ENCODE peak calls at places on chromosomes 7 and 10, in four cellular contexts. E is WTC11, D is SK-N-SH, U is HepG2. W is an unnamed sample.

GRCh38 chr7:151135866-151136514 is 31.5 kb downstream of the GBX1 start:
- DNase-seq in U (no peak), E (peak), D (no peak), W (no peak)

GRCh38 chr10:132058793-132059759 is 6.7 kb upstream of the JAKMIP3 start:
- DNase-seq in E (no peak), U (no peak), D (no peak), W (no peak)

GRCh38 chr7:132072873-132073272 is 503.4 kb downstream of the PLXNA4 start:
- DNase-seq in U (no peak), E (no peak), D (no peak), W (no peak)

GRCh38 chr10:78688945-78689935 is 379.5 kb upstream of the ZMIZ1 start:
- DNase-seq in E (no peak), D (peak), U (no peak), W (no peak)

GRCh38 chr7:159318682-159319351 is 174.2 kb upstream of the VIPR2 start:
- DNase-seq in D (no peak), U (no peak), E (no peak), W (no peak)

GRCh38 chr10:112789248-112789647 is 160.8 kb upstream of the TCF7L2 start:
- DNase-seq in D (no peak), U (no peak), E (no peak), W (no peak)

GRCh38 chr7:91286432-91286831 is 22.2 kb downstream of the FZD1 start:
- DNase-seq in D (no peak), U (no peak), E (peak), W (peak)

GRCh38 chr7:19557726-19558470 is 150.9 kb downstream of the POLR1F start:
- DNase-seq in D (no peak), U (no peak), E (no peak), W (no peak)

GRCh38 chr7:155815332-155816191 is 3.3 kb upstream of the SHH start:
- DNase-seq in U (no peak), D (peak), E (peak), W (peak)

GRCh38 chr7:103129702-103130557 is 19.0 kb downstream of the NAPEPLD start:
- DNase-seq in D (no peak), E (no peak), U (no peak), W (no peak)

GRCh38 chr10:86178401-86179142 is 188.0 kb downstream of the GRID1 start:
- DNase-seq in D (peak), E (peak), U (peak), W (peak)

GRCh38 chr10:12299222-12299973 is 49.9 kb upstream of the CAMK1D start:
- DNase-seq in U (no peak), E (no peak), D (no peak), W (no peak)

GRCh38 chr7:12103948-12104347 is 107.1 kb upstream of the TMEM106B start:
- DNase-seq in D (no peak), E (no peak), U (no peak), W (no peak)

GRCh38 chr10:109956454-109957091 is 33.3 kb upstream of the XPNPEP1 start:
- DNase-seq in U (peak), D (peak), E (peak), W (peak)

GRCh38 chr7:18407385-18407784 is 88.2 kb upstream of the HDAC9 start:
- DNase-seq in D (no peak), U (no peak), E (no peak), W (no peak)

GRCh38 chr10:107264742-107265141 is 100.2 kb upstream of the SORCS1 start:
- DNase-seq in U (no peak), D (peak), E (peak), W (peak)

GRCh38 chr10:58157076-58157766 is 110.5 kb downstream of the IPMK start:
- DNase-seq in E (no peak), D (no peak), U (no peak), W (no peak)

GRCh38 chr7:8831386-8831785 is 398.0 kb downstream of the NXPH1 start:
- DNase-seq in E (no peak), U (no peak), D (no peak), W (no peak)

GRCh38 chr10:42930516-42931205 is 146.2 kb upstream of the RET start:
- DNase-seq in E (no peak), U (no peak), D (no peak), W (no peak)

GRCh38 chr7:96040250-96040772 is 268.0 kb downstream of the DYNC1I1 start:
- DNase-seq in U (no peak), E (no peak), D (peak), W (no peak)

GRCh38 chr10:12606461-12606860 is 257.1 kb downstream of the CAMK1D start:
- DNase-seq in E (no peak), D (no peak), U (no peak), W (no peak)

GRCh38 chr7:557556-557877 is 37.9 kb upstream of the PDGFA start:
- DNase-seq in E (no peak), D (no peak), U (no peak), W (no peak)

GRCh38 chr10:132139526-132139925 is 47.2 kb upstream of the DPYSL4 start:
- DNase-seq in U (no peak), D (no peak), E (peak), W (no peak)

GRCh38 chr10:61900829-61901783 is at the start of gene ARID5B:
- DNase-seq in E (peak), D (peak), U (peak), W (peak)

GRCh38 chr7:2248984-2249694 is 7.1 kb downstream of the NUDT1 start:
- DNase-seq in U (no peak), E (no peak), D (peak), W (peak)

GRCh38 chr7:75639071-75639892 is 99.5 kb downstream of the HIP1 start:
- DNase-seq in U (no peak), D (peak), E (peak), W (peak)

GRCh38 chr10:69262249-69262864 is 15.9 kb upstream of the HK1 start:
- DNase-seq in U (no peak), D (no peak), E (no peak), W (no peak)

GRCh38 chr10:106941297-106942034 is 223.0 kb downstream of the SORCS1 start:
- DNase-seq in U (no peak), D (no peak), E (no peak), W (no peak)

GRCh38 chr7:29255839-29256782 is 61.5 kb downstream of the CHN2 start:
- DNase-seq in D (no peak), U (no peak), E (no peak), W (no peak)

GRCh38 chr10:85447690-85448089 is 918.9 kb downstream of the GRID1 start:
- DNase-seq in U (no peak), D (no peak), E (no peak), W (no peak)

GRCh38 chr7:120827719-120828118 is 30.2 kb downstream of the TSPAN12 start:
- DNase-seq in D (no peak), U (no peak), E (no peak), W (no peak)

GRCh38 chr10:95321554-95322301 is 30.9 kb upstream of the PDLIM1 start:
- DNase-seq in E (no peak), D (no peak), U (no peak), W (no peak)

GRCh38 chr10:47261121-47261520 is 38.9 kb upstream of the GDF10 start:
- DNase-seq in E (no peak), U (no peak), D (no peak), W (no peak)

GRCh38 chr7:132865766-132866531 is 215.9 kb downstream of the CHCHD3 start:
- DNase-seq in U (peak), D (no peak), E (no peak), W (no peak)

GRCh38 chr10:4527281-4527960 is 298.6 kb upstream of the AKR1E2 start:
- DNase-seq in E (no peak), D (no peak), U (no peak), W (no peak)
- TF ChIP-seq FOXJ3 in E (no peak), D (no peak), U (no peak), W (no peak)

GRCh38 chr7:42289473-42289872 is 52.5 kb upstream of the GLI3 start:
- DNase-seq in E (no peak), D (no peak), U (no peak), W (no peak)

DNA sequence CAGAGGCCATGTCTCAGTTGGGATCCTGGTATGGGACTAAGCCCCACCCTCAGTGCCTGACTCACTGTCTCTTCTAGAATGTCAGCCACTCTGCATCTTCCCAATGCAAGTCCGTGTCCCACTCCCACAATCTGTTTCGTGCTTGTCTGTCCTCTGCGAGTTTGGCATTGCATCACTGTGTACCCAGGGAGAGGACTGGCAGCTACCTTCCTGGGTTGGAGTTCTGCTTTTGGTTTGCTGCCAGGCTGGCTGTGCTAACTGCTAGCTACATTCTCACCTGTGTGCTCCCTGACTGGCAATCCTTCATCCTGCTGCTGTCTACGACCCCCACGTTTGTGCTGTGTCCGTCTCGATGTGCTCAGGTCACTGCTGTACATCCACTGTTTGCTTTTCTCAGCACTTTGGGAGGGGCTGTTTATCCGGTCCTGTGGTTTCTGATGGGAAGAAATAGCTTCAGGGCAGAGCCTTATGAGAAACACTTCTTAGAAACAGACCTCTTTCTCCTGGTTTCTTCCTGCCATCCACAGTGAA is 56.0 kb upstream of the GLI3 start:
- DNase-seq in D (no peak), U (no peak), E (no peak), W (no peak)
- TF ChIP-seq USF2 in D (no peak), U (no peak), E (no peak), W (no peak)

DNA sequence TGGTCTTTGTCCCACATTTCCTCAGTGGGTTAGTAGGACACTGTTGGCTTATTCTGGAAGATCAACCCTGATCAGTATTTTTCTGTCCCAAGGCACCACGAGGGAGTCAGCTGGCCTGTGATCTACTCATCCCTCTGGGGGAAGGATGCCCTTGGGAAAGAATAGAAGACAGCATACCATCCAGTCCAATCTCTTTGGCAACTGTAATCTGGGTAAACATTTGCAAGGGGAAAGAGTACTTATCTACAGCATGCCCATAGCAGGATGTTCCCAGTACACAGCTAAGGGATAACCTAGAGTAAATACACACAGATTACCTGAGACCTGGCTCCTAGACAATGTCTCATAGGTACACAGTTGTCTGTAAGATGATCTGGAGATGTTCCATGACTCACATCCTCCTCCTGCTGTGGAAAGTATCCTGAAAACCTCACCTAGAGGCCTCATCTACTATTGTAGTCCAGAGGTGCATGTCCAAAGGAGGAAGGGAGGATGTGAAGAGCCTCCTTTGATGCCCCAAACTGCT is 134.3 kb upstream of the VWC2 start:
- DNase-seq in E (no peak), D (no peak), U (no peak), W (no peak)
- TF ChIP-seq FOXJ3 in E (no peak), D (no peak), U (no peak), W (no peak)

GRCh38 chr7:85289279-85289678 is 102.4 kb upstream of the SEMA3D start:
- DNase-seq in U (no peak), D (no peak), E (no peak), W (no peak)

GRCh38 chr7:85285502-85285901 is 98.6 kb upstream of the SEMA3D start:
- DNase-seq in E (no peak), D (no peak), U (no peak), W (no peak)

GRCh38 chr7:85286449-85286848 is 99.6 kb upstream of the SEMA3D start:
- DNase-seq in D (no peak), U (no peak), E (no peak), W (no peak)

GRCh38 chr7:85290252-85290651 is 103.4 kb upstream of the SEMA3D start:
- DNase-seq in U (no peak), E (no peak), D (no peak), W (no peak)

GRCh38 chr7:85287126-85287825 is 100.4 kb upstream of the SEMA3D start:
- DNase-seq in U (no peak), E (no peak), D (no peak), W (no peak)
- TF ChIP-seq USF2 in U (no peak), E (no peak), D (no peak), W (no peak)

DNA sequence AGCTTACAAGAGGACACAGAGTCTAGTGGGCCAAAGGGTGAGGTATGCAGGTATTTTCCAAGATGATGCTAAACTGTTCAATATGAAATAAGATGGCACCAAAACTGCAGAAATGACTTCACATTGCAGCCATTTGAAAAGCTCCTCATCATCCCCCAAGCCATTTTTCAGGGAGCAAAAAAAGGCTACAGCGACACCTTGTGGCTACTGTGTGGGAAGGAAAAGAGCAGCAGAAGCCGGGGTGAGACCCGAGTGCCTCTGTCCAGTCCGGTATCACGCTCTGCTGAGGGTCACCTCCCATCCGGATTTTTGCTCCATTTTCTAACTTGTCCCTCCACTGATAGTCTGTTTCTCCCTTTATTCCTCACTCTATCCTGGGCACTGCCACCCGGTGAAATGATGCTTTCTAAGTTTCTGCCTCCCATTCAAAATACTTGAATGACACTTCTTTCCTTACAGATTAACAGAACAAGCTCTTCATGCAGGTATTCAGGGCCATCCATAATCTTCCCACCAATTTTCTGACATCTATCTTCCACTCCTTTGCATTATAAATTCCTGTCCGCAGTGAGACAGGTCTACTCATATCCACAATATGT is 220.2 kb downstream of the DGKI start:
- DNase-seq in D (peak), U (peak), E (peak), W (peak)
- TF ChIP-seq FOXJ3 in D (no peak), U (no peak), E (no peak), W (no peak)

GRCh38 chr7:27453702-27454405 is 208.8 kb downstream of the HIBADH start:
- DNase-seq in E (no peak), D (peak), U (peak), W (no peak)

GRCh38 chr7:27459729-27460048 is 203.0 kb downstream of the HIBADH start:
- DNase-seq in D (no peak), U (no peak), E (no peak), W (no peak)

GRCh38 chr7:27462575-27463270 is 200.0 kb downstream of the HIBADH start:
- DNase-seq in E (no peak), U (no peak), D (no peak), W (no peak)

GRCh38 chr7:27464970-27465369 is 197.7 kb downstream of the HIBADH start:
- DNase-seq in U (no peak), E (no peak), D (no peak), W (no peak)

DNA sequence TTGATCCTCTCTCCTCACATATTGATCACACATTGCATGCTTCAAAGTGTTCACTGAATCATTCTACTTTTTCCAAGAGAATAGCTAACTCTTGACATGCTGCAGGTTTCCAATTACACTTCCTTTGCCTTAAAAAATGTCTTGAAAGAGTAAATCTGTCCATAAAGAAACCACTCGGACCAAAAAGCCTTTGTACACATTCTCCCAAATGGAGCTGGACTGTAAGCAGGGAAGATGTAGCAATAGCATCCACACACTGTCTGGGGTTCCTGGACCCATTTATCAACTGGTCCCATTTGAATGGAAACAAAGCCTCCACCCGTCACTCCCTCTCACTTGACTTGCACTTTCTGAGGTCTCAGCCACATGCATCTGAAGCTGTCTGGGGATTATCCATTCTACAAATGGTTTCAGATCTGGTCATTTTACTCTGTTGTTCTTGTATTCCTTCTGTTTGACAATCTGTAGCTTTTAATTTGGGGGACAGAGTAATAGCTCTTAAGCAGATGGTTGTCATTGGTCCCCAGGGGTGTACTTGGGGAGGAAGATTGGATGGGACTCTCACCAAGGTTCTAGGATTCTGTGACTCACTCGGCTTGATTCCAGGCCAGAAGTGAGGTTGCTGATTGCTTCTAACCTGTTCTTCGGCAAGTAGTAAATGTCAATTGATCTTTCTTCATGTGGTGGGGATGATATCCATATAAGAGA is 203.5 kb downstream of the HIBADH start:
- DNase-seq in D (no peak), U (no peak), E (no peak), W (no peak)
- TF ChIP-seq USF2 in D (no peak), U (no peak), E (no peak), W (no peak)